ENCODE peak calls at places on chromosome 6, in six cellular contexts. A, C, I, U, H and T are unnamed samples.

GRCh38 chr6:13914346-13914745 is 10.4 kb upstream of the RNF182 start:
- DNase-seq in U (no peak), H (no peak), A (no peak), I (peak; percentile 21), C (no peak), T (no peak)

GRCh38 chr6:119676971-119677370 is 327.4 kb upstream of the MAN1A1 start:
- DNase-seq in U (no peak), I (no peak), C (no peak), H (no peak), A (no peak), T (no peak)

GRCh38 chr6:170025341-170026271 is 265.3 kb downstream of the DLL1 start:
- DNase-seq in C (no peak), A (no peak), U (no peak), H (no peak), I (no peak), T (peak; percentile 20)

GRCh38 chr6:78831492-78831891 is 35.9 kb upstream of the IRAK1BP1 start:
- DNase-seq in C (no peak), U (no peak), H (no peak), A (no peak), I (peak; percentile 93), T (no peak)

GRCh38 chr6:79005024-79005423 is 73.0 kb downstream of the PHIP start:
- DNase-seq in I (peak; percentile 20), H (no peak), A (no peak), C (no peak), U (no peak), T (no peak)

GRCh38 chr6:1839315-1839714 is 229.6 kb downstream of the FOXC1 start:
- DNase-seq in U (no peak), H (no peak), I (no peak), C (no peak), A (no peak), T (no peak)

GRCh38 chr6:110625883-110626282 is 149.5 kb upstream of the SLC22A16 start:
- DNase-seq in A (no peak), C (no peak), I (peak; percentile 34), H (no peak), U (no peak), T (no peak)

GRCh38 chr6:110895907-110896608 is 21.5 kb downstream of the AMD1 start:
- DNase-seq in I (no peak), U (no peak), A (no peak), C (no peak), H (no peak), T (no peak)

GRCh38 chr6:402901-403658 is 11.5 kb downstream of the IRF4 start:
- DNase-seq in C (no peak), U (no peak), I (no peak), H (no peak), A (no peak), T (no peak)

GRCh38 chr6:106100755-106101154 is 14.6 kb downstream of the PRDM1 start:
- DNase-seq in H (no peak), U (no peak), C (no peak), I (no peak), A (no peak), T (no peak)

GRCh38 chr6:26087284-26088115 is at the start of gene HFE:
- DNase-seq in I (peak; percentile 68), U (peak; percentile 66), A (peak; percentile 21), H (peak; percentile 40), C (peak; percentile 64), T (peak; percentile 45)

GRCh38 chr6:4656106-4656505 is 120.1 kb upstream of the CDYL start:
- DNase-seq in C (no peak), H (no peak), I (no peak), A (no peak), U (no peak), T (no peak)

GRCh38 chr6:138577151-138577915 is 78.0 kb upstream of the NHSL1 start:
- DNase-seq in I (no peak), C (no peak), U (peak; percentile 35), A (no peak), H (no peak), T (no peak)

GRCh38 chr6:131807644-131808459 is at the start of gene ENPP1:
- DNase-seq in A (peak; percentile 61), I (peak; percentile 64), H (peak; percentile 84), C (peak; percentile 72), U (peak; percentile 69), T (peak; percentile 61)

GRCh38 chr6:135577059-135577538 is 79.6 kb upstream of the AHI1 start:
- DNase-seq in A (no peak), C (no peak), U (no peak), H (no peak), I (no peak), T (no peak)

GRCh38 chr6:53055873-53056272 is 9.3 kb upstream of the FBXO9 start:
- DNase-seq in H (no peak), I (no peak), A (no peak), U (no peak), C (no peak), T (no peak)

GRCh38 chr6:110357696-110358535 is at the start of gene METTL24:
- DNase-seq in A (peak; percentile 40), H (peak; percentile 55), I (no peak), C (peak; percentile 55), U (no peak), T (no peak)

GRCh38 chr6:37242429-37243052 is 15.0 kb upstream of the TBC1D22B start:
- DNase-seq in C (no peak), H (no peak), U (peak; percentile 95), I (peak; percentile 98), A (no peak), T (peak; percentile 56)

GRCh38 chr6:32177182-32177787 is 920 bp upstream of the RNF5 start:
- DNase-seq in U (peak; percentile 67), A (no peak), C (no peak), I (no peak), H (no peak), T (peak; percentile 64)

GRCh38 chr6:36843169-36843568 is 3.9 kb upstream of the CPNE5 start:
- DNase-seq in I (no peak), H (no peak), U (no peak), A (no peak), C (no peak), T (no peak)

GRCh38 chr6:44301782-44302564 is 11.2 kb downstream of the AARS2 start:
- DNase-seq in I (no peak), U (no peak), A (no peak), H (no peak), C (no peak), T (no peak)

GRCh38 chr6:11700118-11700718 is 78.4 kb downstream of the ADTRP start:
- DNase-seq in A (no peak), H (no peak), I (peak; percentile 75), C (no peak), U (peak; percentile 62), T (peak; percentile 19)

GRCh38 chr6:135162678-135163439 is 18.2 kb upstream of the MYB start:
- DNase-seq in I (peak; percentile 54), C (no peak), U (peak; percentile 36), A (peak; percentile 62), H (peak; percentile 36), T (peak; percentile 65)

GRCh38 chr6:40183902-40184301 is 249.6 kb upstream of the MOCS1 start:
- DNase-seq in I (no peak), C (no peak), H (no peak), U (no peak), A (no peak), T (no peak)

GRCh38 chr6:107079429-107079828 is 35.9 kb downstream of the BEND3 start:
- DNase-seq in H (no peak), I (no peak), A (no peak), C (no peak), U (no peak), T (no peak)

GRCh38 chr6:36210157-36210556 is 13.6 kb downstream of the BRPF3 start:
- DNase-seq in H (no peak), U (no peak), I (no peak), A (no peak), C (no peak), T (no peak)

GRCh38 chr6:75791881-75792280 is 42.8 kb downstream of the MYO6 start:
- DNase-seq in H (no peak), I (peak; percentile 5), C (no peak), U (no peak), A (no peak), T (no peak)

GRCh38 chr6:131782764-131783163 is 25.1 kb upstream of the ENPP1 start:
- DNase-seq in H (no peak), A (no peak), U (peak; percentile 7), C (no peak), I (no peak), T (no peak)

GRCh38 chr6:82836022-82836575 is 229.5 kb downstream of the UBE3D start:
- DNase-seq in H (no peak), C (no peak), A (no peak), U (no peak), I (no peak), T (peak; percentile 20)

GRCh38 chr6:138013949-138014348 is 93.3 kb downstream of the PERP start:
- DNase-seq in I (no peak), U (no peak), H (no peak), A (no peak), C (no peak), T (no peak)

GRCh38 chr6:54011277-54011648 is 100.0 kb upstream of the MLIP start:
- DNase-seq in U (no peak), A (no peak), H (no peak), I (no peak), C (no peak), T (no peak)

GRCh38 chr6:15948930-15949900 is 179.7 kb upstream of the MYLIP start:
- DNase-seq in C (no peak), H (peak; percentile 74), U (no peak), A (no peak), I (peak; percentile 44), T (peak; percentile 76)

GRCh38 chr6:111837641-111838500 is 35.4 kb downstream of the FYN start:
- DNase-seq in C (no peak), I (no peak), U (no peak), A (no peak), H (no peak), T (no peak)

GRCh38 chr6:88120635-88121034 is 45.5 kb downstream of the CNR1 start:
- DNase-seq in C (no peak), A (no peak), U (no peak), I (no peak), H (no peak), T (no peak)